ENCODE peak calls at places on chromosomes 11 and 22, in eight cellular contexts. H, P, O, T, D, M, W and U are unnamed samples.

GRCh38 chr11:132728026-132728425 is 804.3 kb downstream of the OPCML start:
- DNase-seq in H (no peak), P (no peak), W (no peak), D (no peak), T (no peak), M (no peak), O (no peak), U (no peak)

GRCh38 chr22:18024956-18025720 is 777 bp upstream of the MICAL3 start:
- DNase-seq in T (no peak), P (no peak), D (no peak), M (no peak), H (no peak), O (no peak), W (no peak), U (no peak)

GRCh38 chr11:121318848-121319834 is 26.6 kb downstream of the SC5D start:
- DNase-seq in M (peak; percentile 56), T (peak; percentile 61), P (peak; percentile 17), H (peak; percentile 64), D (peak; percentile 68), O (peak; percentile 27), W (peak; percentile 41), U (peak; percentile 68)

GRCh38 chr11:121936375-121936774 is 179.6 kb downstream of the BLID start:
- DNase-seq in T (no peak), M (peak; percentile 54), W (peak; percentile 68), O (no peak), D (peak; percentile 56), H (no peak), P (no peak), U (no peak)

GRCh38 chr11:971092-971690 is 45.5 kb downstream of the AP2A2 start:
- DNase-seq in P (no peak), T (no peak), O (no peak), M (no peak), H (no peak), W (no peak), D (no peak), U (no peak)

GRCh38 chr11:27718346-27718852 is 18.1 kb upstream of the BDNF start:
- DNase-seq in D (peak; percentile 89), T (peak; percentile 83), H (no peak), O (no peak), M (peak; percentile 95), P (no peak), W (peak; percentile 91), U (peak; percentile 35)

GRCh38 chr11:110295086-110295485 is 1.3 kb downstream of the RDX start:
- DNase-seq in P (no peak), H (no peak), T (no peak), M (no peak), W (no peak), O (no peak), D (no peak), U (no peak)

GRCh38 chr11:118659314-118659939 is 20.0 kb downstream of the TREH start:
- DNase-seq in W (peak; percentile 41), H (peak; percentile 84), O (peak; percentile 95), D (peak; percentile 72), M (peak; percentile 71), T (peak; percentile 99), P (peak; percentile 82), U (peak; percentile 85)

GRCh38 chr11:70951139-70951804 is 301.1 kb downstream of the SHANK2 start:
- DNase-seq in P (no peak), W (no peak), D (no peak), M (no peak), O (no peak), H (no peak), T (no peak), U (no peak)

GRCh38 chr22:29691636-29692326 is 28.0 kb upstream of the CABP7 start:
- DNase-seq in P (no peak), T (no peak), W (no peak), O (no peak), H (no peak), D (no peak), M (no peak), U (no peak)

GRCh38 chr11:57568330-57568766 is 876 bp upstream of the UBE2L6 start:
- DNase-seq in D (peak; percentile 77), M (peak; percentile 67), O (peak; percentile 90), W (peak; percentile 27), H (peak; percentile 78), P (peak; percentile 77), T (peak; percentile 85), U (peak; percentile 82)

GRCh38 chr11:36308577-36308976 is 12.5 kb downstream of the PRR5L start:
- DNase-seq in P (no peak), M (no peak), T (no peak), D (no peak), O (no peak), H (no peak), W (peak; percentile 26), U (no peak)

GRCh38 chr11:36304349-36304748 is 8.3 kb downstream of the PRR5L start:
- DNase-seq in H (peak; percentile 18), P (no peak), D (no peak), W (no peak), T (no peak), M (peak; percentile 20), O (no peak), U (no peak)

GRCh38 chr11:36305047-36305446 is 9.0 kb downstream of the PRR5L start:
- DNase-seq in T (no peak), D (no peak), M (no peak), P (no peak), H (no peak), O (no peak), W (no peak), U (no peak)

GRCh38 chr11:36309779-36310178 is 13.7 kb downstream of the PRR5L start:
- DNase-seq in D (no peak), T (no peak), M (peak; percentile 10), W (no peak), O (no peak), H (no peak), P (no peak), U (no peak)

DNA sequence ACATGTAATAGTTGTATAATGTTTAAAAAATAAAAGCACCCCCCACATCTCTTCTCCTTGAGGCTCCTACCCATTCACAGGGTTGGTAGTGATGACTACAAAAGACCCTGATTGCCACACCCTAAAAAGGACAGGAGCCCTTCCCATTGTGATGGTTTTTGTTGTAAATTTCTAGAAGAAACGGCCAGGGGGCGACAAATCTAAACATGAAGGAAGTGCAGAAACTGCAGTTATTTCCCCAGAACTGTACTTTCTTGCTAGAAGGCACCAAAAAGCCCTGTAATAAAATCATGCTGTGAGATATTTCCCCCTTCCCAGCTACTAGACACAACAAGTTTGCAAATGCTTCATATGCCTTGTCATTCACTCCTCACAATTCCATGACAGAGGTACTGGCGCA is 10.8 kb downstream of the PRR5L start:
- DNase-seq in H (peak; percentile 36), O (peak; percentile 48), W (peak; percentile 37), M (no peak), T (peak; percentile 35), P (no peak), D (peak; percentile 69), U (peak; percentile 74)
- H3K4me3 ChIP-seq in H (no peak overlapping the region), O (no peak overlapping the region), W (no peak overlapping the region), M (no peak overlapping the region), T (no peak overlapping the region), P (no peak overlapping the region), D (no peak overlapping the region), U (no peak overlapping the region)

DNA sequence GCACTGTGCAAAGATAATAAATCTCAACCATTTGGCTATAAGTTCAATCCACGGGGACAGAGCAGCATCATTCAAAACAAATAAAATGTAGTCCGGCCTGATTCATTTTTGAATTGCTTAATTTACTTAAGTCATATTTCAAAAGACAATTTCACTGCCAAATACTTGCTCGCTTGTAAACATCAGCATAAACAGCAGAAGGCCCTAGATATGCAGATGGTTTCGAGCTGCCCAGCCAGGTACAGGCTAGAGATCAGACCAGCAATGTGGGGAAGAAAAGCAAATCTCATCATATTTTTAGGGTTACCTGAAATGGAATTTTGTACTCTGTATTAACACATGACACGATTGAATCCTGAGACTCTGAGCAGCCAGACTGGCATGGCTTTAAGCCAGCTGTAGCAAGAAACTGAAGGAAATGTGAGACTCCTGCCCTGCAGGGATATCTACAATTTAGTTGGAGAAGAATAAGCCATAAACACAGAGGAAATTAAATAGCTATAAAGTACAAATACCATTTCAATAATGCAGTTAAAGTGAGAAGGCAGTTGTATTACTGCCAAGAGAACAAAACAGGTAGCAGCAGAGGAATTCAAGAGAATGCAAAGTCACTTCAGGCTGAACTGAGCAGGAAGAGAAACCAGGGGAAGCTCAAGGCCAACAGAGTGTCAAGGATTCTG is 440.3 kb downstream of the ETS1 start:
- DNase-seq in O (no peak), M (no peak), D (no peak), T (no peak), W (no peak), H (no peak), P (no peak), U (no peak)
- H3K4me3 ChIP-seq in O (no peak overlapping the region), M (no peak overlapping the region), D (no peak overlapping the region), T (no peak overlapping the region), W (no peak overlapping the region), H (no peak overlapping the region), P (no peak overlapping the region), U (no peak overlapping the region)

DNA sequence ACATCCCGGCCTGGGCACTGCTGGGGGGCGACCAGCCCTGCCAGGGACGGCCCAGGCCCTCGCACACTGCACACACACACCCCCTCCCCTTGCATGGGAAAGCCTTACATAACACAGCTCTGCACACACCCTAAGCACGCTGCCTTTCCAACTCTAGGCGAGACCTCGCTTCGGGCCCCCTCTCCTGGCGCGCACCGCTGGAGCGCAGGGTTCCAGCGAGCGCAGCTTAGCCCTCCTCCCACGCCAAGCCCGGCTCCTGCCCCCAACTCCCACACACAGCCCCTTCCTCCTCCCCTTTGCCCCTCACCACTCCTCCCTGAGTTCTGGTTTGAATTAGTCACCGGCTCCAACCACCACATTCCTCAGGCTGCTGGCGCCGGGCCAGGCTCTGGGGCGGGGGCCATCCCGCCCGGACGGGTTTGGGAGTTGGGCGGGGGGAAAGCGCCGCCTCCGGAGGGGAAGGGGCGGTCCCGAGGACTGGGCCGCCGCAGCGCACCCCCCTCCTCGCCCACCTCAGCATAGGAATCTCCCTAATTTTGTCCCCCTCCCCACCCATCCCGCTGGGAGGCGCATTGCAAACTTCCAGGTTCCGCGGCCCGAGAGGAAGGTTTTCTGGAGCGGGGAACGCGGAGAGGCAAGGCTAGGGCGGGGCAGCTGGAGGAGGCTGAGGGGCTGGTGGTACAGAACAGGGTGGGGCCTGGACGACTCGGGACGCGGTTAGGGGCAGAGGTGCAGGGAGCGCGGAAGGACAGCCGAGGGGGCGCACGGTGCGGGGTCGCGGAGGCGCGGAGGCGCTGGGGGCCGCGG is 966 bp downstream of the AHNAK start:
- DNase-seq in P (peak; percentile 56), D (peak; percentile 95), W (peak; percentile 89), T (peak; percentile 93), M (peak; percentile 93), O (peak; percentile 96), H (peak; percentile 77), U (peak; percentile 84)
- H3K4me3 ChIP-seq in P (peak overlapping the region; percentile 87), D (peak overlapping the region; percentile 93), W (peak overlapping the region; percentile 95), T (peak overlapping the region; percentile 87), M (peak overlapping the region; percentile 85), O (peak overlapping the region; percentile 99), H (peak overlapping the region; percentile 65), U (peak overlapping the region; percentile 57)

GRCh38 chr11:83649468-83649915 is 363.3 kb upstream of the CCDC90B start:
- DNase-seq in H (no peak), M (no peak), T (peak; percentile 40), O (no peak), W (no peak), P (no peak), D (no peak), U (no peak)
- H3K4me3 ChIP-seq in H (no peak overlapping the region), M (no peak overlapping the region), T (no peak overlapping the region), O (no peak overlapping the region), W (no peak overlapping the region), P (no peak overlapping the region), D (no peak overlapping the region), U (no peak overlapping the region)

GRCh38 chr22:50621491-50621880 is 6.5 kb downstream of the ARSA start:
- DNase-seq in O (no peak), M (no peak), H (peak; percentile 74), T (no peak), W (no peak), D (no peak), P (peak; percentile 74), U (no peak)
- H3K4me3 ChIP-seq in O (no peak overlapping the region), M (no peak overlapping the region), H (no peak overlapping the region), T (no peak overlapping the region), W (no peak overlapping the region), D (no peak overlapping the region), P (peak overlapping the region; percentile 68), U (peak overlapping the region; percentile 8)

GRCh38 chr11:34899633-34900016 is 16.6 kb downstream of the APIP start:
- DNase-seq in W (no peak), P (no peak), D (no peak), O (no peak), M (no peak), H (no peak), T (peak; percentile 52), U (peak; percentile 8)
- H3K4me3 ChIP-seq in W (no peak overlapping the region), P (no peak overlapping the region), D (no peak overlapping the region), O (no peak overlapping the region), M (no peak overlapping the region), H (no peak overlapping the region), T (no peak overlapping the region), U (no peak overlapping the region)